ENCODE peak calls at places on chromosomes 6 and 20, in ten cellular contexts. One of them, this sample, is unnamed.

GRCh38 chr20:25464501-25465204 is 57.2 kb downstream of the GINS1 start:
- DNase-seq in heart right ventricle: peak; percentile 16
- DNase-seq in mucosa of descending colon: no peak
- DNase-seq in fibroblast of lung: no peak
- DNase-seq in gastrocnemius medialis: no peak
- DNase-seq in H9: no peak
- DNase-seq in A549: no peak
- DNase-seq in hepatocyte: no peak
- DNase-seq in psoas muscle: no peak
- DNase-seq in cardiac muscle cell: no peak
- DNase-seq in this sample: no peak

GRCh38 chr6:19691465-19692167 is 145.6 kb upstream of the ID4 start:
- DNase-seq in hepatocyte: peak; percentile 26
- DNase-seq in gastrocnemius medialis: no peak
- DNase-seq in cardiac muscle cell: peak; percentile 29
- DNase-seq in mucosa of descending colon: no peak
- DNase-seq in H9: peak; percentile 75
- DNase-seq in heart right ventricle: no peak
- DNase-seq in psoas muscle: no peak
- DNase-seq in fibroblast of lung: peak; percentile 7
- DNase-seq in A549: no peak
- DNase-seq in this sample: no peak

GRCh38 chr6:109793793-109794192 is 102.7 kb downstream of the FIG4 start:
- DNase-seq in hepatocyte: peak; percentile 78
- DNase-seq in H9: no peak
- DNase-seq in psoas muscle: no peak
- DNase-seq in heart right ventricle: peak; percentile 47
- DNase-seq in cardiac muscle cell: peak; percentile 93
- DNase-seq in mucosa of descending colon: no peak
- DNase-seq in fibroblast of lung: peak; percentile 99
- DNase-seq in A549: peak; percentile 55
- DNase-seq in gastrocnemius medialis: no peak
- DNase-seq in this sample: peak; percentile 11

GRCh38 chr20:36856691-36857635 is 19.0 kb upstream of the TLDC2 start:
- DNase-seq in hepatocyte: no peak
- DNase-seq in cardiac muscle cell: peak; percentile 76
- DNase-seq in H9: no peak
- DNase-seq in heart right ventricle: peak; percentile 80
- DNase-seq in gastrocnemius medialis: no peak
- DNase-seq in A549: no peak
- DNase-seq in mucosa of descending colon: no peak
- DNase-seq in fibroblast of lung: peak; percentile 54
- DNase-seq in psoas muscle: no peak
- DNase-seq in this sample: no peak

GRCh38 chr6:73694711-73695411 is 1.1 kb upstream of the CD109 start:
- DNase-seq in gastrocnemius medialis: no peak
- DNase-seq in heart right ventricle: no peak
- DNase-seq in cardiac muscle cell: peak; percentile 50
- DNase-seq in H9: no peak
- DNase-seq in hepatocyte: no peak
- DNase-seq in fibroblast of lung: peak; percentile 58
- DNase-seq in mucosa of descending colon: no peak
- DNase-seq in A549: no peak
- DNase-seq in psoas muscle: no peak
- DNase-seq in this sample: no peak

GRCh38 chr20:46970937-46971630 is 76.4 kb downstream of the EYA2 start:
- DNase-seq in fibroblast of lung: peak; percentile 89
- DNase-seq in hepatocyte: peak; percentile 82
- DNase-seq in mucosa of descending colon: no peak
- DNase-seq in A549: peak; percentile 92
- DNase-seq in psoas muscle: no peak
- DNase-seq in cardiac muscle cell: peak; percentile 90
- DNase-seq in heart right ventricle: no peak
- DNase-seq in H9: peak; percentile 87
- DNase-seq in gastrocnemius medialis: no peak
- DNase-seq in this sample: no peak

GRCh38 chr6:44630125-44631028 is 242.9 kb downstream of the CDC5L start:
- DNase-seq in A549: peak; percentile 59
- DNase-seq in H9: peak; percentile 88
- DNase-seq in mucosa of descending colon: no peak
- DNase-seq in heart right ventricle: no peak
- DNase-seq in cardiac muscle cell: peak; percentile 86
- DNase-seq in psoas muscle: no peak
- DNase-seq in gastrocnemius medialis: no peak
- DNase-seq in hepatocyte: peak; percentile 76
- DNase-seq in fibroblast of lung: peak; percentile 67
- DNase-seq in this sample: no peak

GRCh38 chr20:35490736-35491181 is 35.4 kb downstream of the CEP250 start:
- DNase-seq in cardiac muscle cell: no peak
- DNase-seq in mucosa of descending colon: no peak
- DNase-seq in fibroblast of lung: no peak
- DNase-seq in hepatocyte: no peak
- DNase-seq in gastrocnemius medialis: no peak
- DNase-seq in H9: no peak
- DNase-seq in heart right ventricle: no peak
- DNase-seq in psoas muscle: no peak
- DNase-seq in A549: no peak
- DNase-seq in this sample: no peak

GRCh38 chr6:41502607-41503434 is 43.4 kb upstream of the FOXP4 start:
- DNase-seq in H9: peak; percentile 69
- DNase-seq in mucosa of descending colon: no peak
- DNase-seq in cardiac muscle cell: peak; percentile 37
- DNase-seq in hepatocyte: peak; percentile 56
- DNase-seq in psoas muscle: peak; percentile 61
- DNase-seq in heart right ventricle: peak; percentile 20
- DNase-seq in A549: no peak
- DNase-seq in gastrocnemius medialis: no peak
- DNase-seq in fibroblast of lung: no peak
- DNase-seq in this sample: no peak

GRCh38 chr6:34386316-34387137 is 5.9 kb downstream of the NUDT3 start:
- DNase-seq in hepatocyte: peak; percentile 40
- DNase-seq in fibroblast of lung: peak; percentile 89
- DNase-seq in mucosa of descending colon: no peak
- DNase-seq in A549: no peak
- DNase-seq in H9: no peak
- DNase-seq in heart right ventricle: no peak
- DNase-seq in gastrocnemius medialis: peak; percentile 22
- DNase-seq in psoas muscle: no peak
- DNase-seq in cardiac muscle cell: peak; percentile 92
- DNase-seq in this sample: no peak

GRCh38 chr6:100806280-100806679 is 74.8 kb downstream of the ASCC3 start:
- DNase-seq in A549: no peak
- DNase-seq in hepatocyte: no peak
- DNase-seq in mucosa of descending colon: no peak
- DNase-seq in heart right ventricle: no peak
- DNase-seq in cardiac muscle cell: peak; percentile 22
- DNase-seq in fibroblast of lung: peak; percentile 3
- DNase-seq in H9: no peak
- DNase-seq in psoas muscle: no peak
- DNase-seq in gastrocnemius medialis: no peak
- DNase-seq in this sample: no peak

GRCh38 chr20:55255016-55255415 is 750.3 kb downstream of the CBLN4 start:
- DNase-seq in H9: no peak
- DNase-seq in mucosa of descending colon: no peak
- DNase-seq in cardiac muscle cell: no peak
- DNase-seq in A549: no peak
- DNase-seq in hepatocyte: no peak
- DNase-seq in gastrocnemius medialis: no peak
- DNase-seq in heart right ventricle: no peak
- DNase-seq in fibroblast of lung: no peak
- DNase-seq in psoas muscle: no peak
- DNase-seq in this sample: no peak
- H3K9me3 ChIP-seq in H9: no peaks in the 10 kb centered on the region
- H3K9me3 ChIP-seq in mucosa of descending colon: no peaks in the 10 kb centered on the region
- H3K9me3 ChIP-seq in cardiac muscle cell: no peaks in the 10 kb centered on the region
- H3K9me3 ChIP-seq in A549: no peaks in the 10 kb centered on the region
- H3K9me3 ChIP-seq in hepatocyte: no peaks in the 10 kb centered on the region
- H3K9me3 ChIP-seq in gastrocnemius medialis: no peaks in the 10 kb centered on the region
- H3K9me3 ChIP-seq in heart right ventricle: no peaks in the 10 kb centered on the region
- H3K9me3 ChIP-seq in fibroblast of lung: no peaks in the 10 kb centered on the region
- H3K9me3 ChIP-seq in psoas muscle: no peaks in the 10 kb centered on the region
- H3K9me3 ChIP-seq in this sample: no peaks in the 10 kb centered on the region

DNA sequence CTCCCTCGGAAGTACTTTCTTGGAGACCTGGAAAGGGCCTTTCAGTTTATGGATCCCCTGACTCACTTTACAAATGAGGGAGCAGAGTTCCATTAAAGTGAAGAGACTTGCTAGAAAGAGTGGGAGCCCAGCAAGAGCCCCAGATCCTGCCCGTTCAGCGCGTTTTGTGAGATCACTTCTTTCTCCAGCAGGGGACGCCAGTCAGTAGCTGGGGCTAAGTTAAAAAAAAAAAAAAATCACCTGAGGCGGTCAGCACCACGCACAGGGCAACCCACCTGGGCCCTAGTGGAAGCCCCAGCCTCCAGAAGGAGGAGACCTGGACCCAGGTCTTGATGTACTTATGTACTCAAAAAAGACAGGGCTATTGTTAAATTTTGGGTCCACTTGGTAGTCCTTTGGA is 274.5 kb upstream of the RNF24 start:
- DNase-seq in psoas muscle: no peak
- DNase-seq in cardiac muscle cell: no peak
- DNase-seq in mucosa of descending colon: no peak
- DNase-seq in hepatocyte: no peak
- DNase-seq in heart right ventricle: no peak
- DNase-seq in H9: no peak
- DNase-seq in A549: peak; percentile 27
- DNase-seq in gastrocnemius medialis: no peak
- DNase-seq in fibroblast of lung: no peak
- DNase-seq in this sample: no peak
- TF ChIP-seq CTCF in psoas muscle: no peak
- TF ChIP-seq CTCF in cardiac muscle cell: peak; percentile 6
- TF ChIP-seq CTCF in mucosa of descending colon: no peak
- TF ChIP-seq CTCF in hepatocyte: no peak
- TF ChIP-seq CTCF in heart right ventricle: no peak
- TF ChIP-seq CTCF in H9: peak; percentile 45
- TF ChIP-seq CTCF in A549: peak; percentile 50
- TF ChIP-seq CTCF in gastrocnemius medialis: no peak
- TF ChIP-seq CTCF in fibroblast of lung: no peak
- TF ChIP-seq CTCF in this sample: no peak

DNA sequence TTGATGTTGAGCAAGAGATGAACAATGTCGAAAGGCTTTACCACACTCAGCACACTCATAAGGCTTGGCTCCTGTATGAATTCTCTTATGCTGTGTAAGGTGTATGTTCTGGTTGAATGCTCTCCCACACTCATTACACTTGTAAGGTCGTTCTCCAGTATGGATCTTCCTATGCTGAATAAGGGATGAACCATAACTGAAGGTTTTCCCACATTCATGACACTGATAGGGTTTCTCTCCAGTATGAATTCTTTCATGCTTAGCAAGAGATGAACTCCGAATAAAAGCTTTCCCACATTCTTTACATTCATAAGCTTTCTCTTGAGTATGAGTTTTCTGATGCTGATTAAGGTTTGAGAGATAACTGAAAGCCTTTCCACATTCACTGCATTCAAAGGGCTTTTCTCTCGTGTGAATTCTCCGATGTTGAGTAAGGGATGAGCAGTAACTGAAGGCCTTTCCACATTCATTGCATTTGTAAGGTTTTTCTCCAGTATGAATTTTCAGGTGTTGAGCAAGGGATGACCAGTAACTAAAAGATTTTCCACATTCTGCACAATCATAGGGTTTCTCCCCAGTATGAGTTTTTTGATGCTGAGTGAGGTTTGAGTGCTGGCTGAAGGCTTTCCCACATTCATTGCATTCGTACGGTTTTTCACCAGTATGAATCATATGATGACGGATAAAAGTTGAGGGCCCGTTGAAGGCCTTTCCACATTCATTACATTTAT is 21.1 kb downstream of the ZNF184 start:
- DNase-seq in psoas muscle: no peak
- DNase-seq in hepatocyte: no peak
- DNase-seq in heart right ventricle: no peak
- DNase-seq in gastrocnemius medialis: no peak
- DNase-seq in mucosa of descending colon: no peak
- DNase-seq in H9: no peak
- DNase-seq in cardiac muscle cell: no peak
- DNase-seq in fibroblast of lung: no peak
- DNase-seq in A549: no peak
- DNase-seq in this sample: no peak
- H3K9me3 ChIP-seq in psoas muscle: peaks cover 90% of the 10 kb centered on the region
- H3K9me3 ChIP-seq in hepatocyte: peaks cover 85% of the 10 kb centered on the region
- H3K9me3 ChIP-seq in heart right ventricle: peaks cover 71% of the 10 kb centered on the region
- H3K9me3 ChIP-seq in gastrocnemius medialis: peaks cover 33% of the 10 kb centered on the region
- H3K9me3 ChIP-seq in mucosa of descending colon: peaks cover 94% of the 10 kb centered on the region
- H3K9me3 ChIP-seq in H9: peaks cover 82% of the 10 kb centered on the region
- H3K9me3 ChIP-seq in cardiac muscle cell: peaks cover 11% of the 10 kb centered on the region
- H3K9me3 ChIP-seq in fibroblast of lung: peaks cover 8% of the 10 kb centered on the region
- H3K9me3 ChIP-seq in A549: peaks cover 91% of the 10 kb centered on the region
- H3K9me3 ChIP-seq in this sample: peaks cover 82% of the 10 kb centered on the region

GRCh38 chr6:470051-470900 is 78.7 kb downstream of the IRF4 start:
- DNase-seq in fibroblast of lung: no peak
- DNase-seq in A549: no peak
- DNase-seq in H9: no peak
- DNase-seq in hepatocyte: no peak
- DNase-seq in heart right ventricle: no peak
- DNase-seq in cardiac muscle cell: no peak
- DNase-seq in gastrocnemius medialis: no peak
- DNase-seq in psoas muscle: no peak
- DNase-seq in mucosa of descending colon: no peak
- DNase-seq in this sample: no peak

GRCh38 chr6:467671-468082 is 76.1 kb downstream of the IRF4 start:
- DNase-seq in A549: no peak
- DNase-seq in cardiac muscle cell: no peak
- DNase-seq in hepatocyte: no peak
- DNase-seq in H9: no peak
- DNase-seq in heart right ventricle: no peak
- DNase-seq in gastrocnemius medialis: no peak
- DNase-seq in mucosa of descending colon: no peak
- DNase-seq in fibroblast of lung: no peak
- DNase-seq in psoas muscle: no peak
- DNase-seq in this sample: no peak

GRCh38 chr6:467111-467510 is 75.6 kb downstream of the IRF4 start:
- DNase-seq in hepatocyte: no peak
- DNase-seq in psoas muscle: no peak
- DNase-seq in mucosa of descending colon: no peak
- DNase-seq in A549: no peak
- DNase-seq in gastrocnemius medialis: no peak
- DNase-seq in H9: no peak
- DNase-seq in cardiac muscle cell: no peak
- DNase-seq in heart right ventricle: no peak
- DNase-seq in fibroblast of lung: no peak
- DNase-seq in this sample: no peak

GRCh38 chr6:465531-466348 is 74.2 kb downstream of the IRF4 start:
- DNase-seq in heart right ventricle: no peak
- DNase-seq in psoas muscle: no peak
- DNase-seq in gastrocnemius medialis: no peak
- DNase-seq in cardiac muscle cell: no peak
- DNase-seq in A549: no peak
- DNase-seq in mucosa of descending colon: no peak
- DNase-seq in H9: no peak
- DNase-seq in fibroblast of lung: no peak
- DNase-seq in hepatocyte: no peak
- DNase-seq in this sample: no peak

DNA sequence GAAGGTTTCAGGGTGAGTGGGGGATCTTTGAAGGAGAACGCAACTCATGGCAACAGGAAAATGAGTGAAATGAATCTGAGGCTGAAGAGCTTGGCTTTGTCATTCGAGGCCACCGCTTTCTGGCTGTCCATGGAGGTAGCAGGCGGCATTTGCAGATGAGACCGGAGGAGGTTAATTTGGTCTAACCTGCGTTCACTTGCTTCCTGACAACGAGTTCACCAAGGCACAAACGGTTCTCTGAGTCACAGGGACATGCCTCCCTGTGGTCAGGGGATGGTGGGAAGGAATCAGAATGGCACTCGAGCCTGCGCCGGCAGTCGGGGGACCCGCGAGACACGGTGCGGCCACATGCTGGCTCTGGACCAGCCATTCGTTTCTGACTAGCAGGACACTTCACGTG is 75.0 kb downstream of the IRF4 start:
- DNase-seq in hepatocyte: no peak
- DNase-seq in gastrocnemius medialis: no peak
- DNase-seq in cardiac muscle cell: no peak
- DNase-seq in mucosa of descending colon: no peak
- DNase-seq in heart right ventricle: no peak
- DNase-seq in A549: no peak
- DNase-seq in H9: no peak
- DNase-seq in fibroblast of lung: no peak
- DNase-seq in psoas muscle: no peak
- DNase-seq in this sample: no peak
- TF ChIP-seq CTCF in hepatocyte: no peak
- TF ChIP-seq CTCF in gastrocnemius medialis: no peak
- TF ChIP-seq CTCF in cardiac muscle cell: no peak
- TF ChIP-seq CTCF in mucosa of descending colon: no peak
- TF ChIP-seq CTCF in heart right ventricle: no peak
- TF ChIP-seq CTCF in A549: no peak
- TF ChIP-seq CTCF in H9: no peak
- TF ChIP-seq CTCF in fibroblast of lung: no peak
- TF ChIP-seq CTCF in psoas muscle: no peak
- TF ChIP-seq CTCF in this sample: no peak